ENCODE peak calls at places on chromosomes 7 and 10, in seven cellular contexts. O is transverse colon, D is esophagus squamous epithelium, K is GM06990, I is cardiac fibroblast, X is upper lobe of right lung, Z is Calu3. Y is an unnamed sample.

GRCh38 chr10:128898916-128899195 is 568.2 kb upstream of the MGMT start:
- DNase-seq in O (no peak), K (no peak), I (no peak), Z (no peak), X (no peak), D (no peak), Y (no peak)

GRCh38 chr10:118768041-118768933 is 13.5 kb upstream of the CACUL1 start:
- DNase-seq in D (no peak), Z (no peak), I (no peak), X (no peak), O (no peak), K (no peak), Y (no peak)

GRCh38 chr10:13272164-13272571 is 27.7 kb downstream of the PHYH start:
- DNase-seq in D (no peak), X (no peak), I (peak), K (no peak), O (peak), Z (no peak), Y (no peak)

GRCh38 chr10:29254123-29255046 is 34.5 kb upstream of the LYZL1 start:
- DNase-seq in O (no peak), D (no peak), X (no peak), K (peak), Z (no peak), I (no peak), Y (no peak)

GRCh38 chr7:47600199-47601118 is 18.5 kb upstream of the TNS3 start:
- DNase-seq in K (no peak), X (no peak), I (peak), Z (peak), O (no peak), D (no peak), Y (no peak)

GRCh38 chr7:138980575-138981285 is 459 bp downstream of the KIAA1549 start:
- DNase-seq in X (no peak), K (no peak), O (no peak), Z (no peak), I (peak), D (no peak), Y (peak)

GRCh38 chr10:124025638-124026336 is 67.6 kb downstream of the CHST15 start:
- DNase-seq in O (no peak), X (no peak), I (peak), D (no peak), K (no peak), Z (no peak), Y (no peak)

GRCh38 chr10:34599401-34599800 is 215.7 kb downstream of the PARD3 start:
- DNase-seq in X (no peak), I (no peak), K (no peak), Z (no peak), O (no peak), D (no peak), Y (no peak)

GRCh38 chr10:132571565-132572544 is 34.3 kb downstream of the INPP5A start:
- DNase-seq in K (peak), O (peak), I (peak), X (no peak), Z (peak), D (no peak), Y (no peak)

GRCh38 chr10:115830260-115830970 is 442.6 kb downstream of the GFRA1 start:
- DNase-seq in I (peak), O (no peak), K (no peak), Z (no peak), X (no peak), D (no peak), Y (no peak)

GRCh38 chr7:2924866-2925840 is 81.0 kb upstream of the GNA12 start:
- DNase-seq in O (no peak), Z (no peak), D (no peak), I (no peak), K (no peak), X (peak), Y (no peak)

GRCh38 chr7:25297231-25297630 is 68.9 kb upstream of the NPVF start:
- DNase-seq in O (no peak), Z (no peak), K (no peak), I (no peak), D (no peak), X (no peak), Y (no peak)

GRCh38 chr10:5659702-5660528 is 6.5 kb downstream of the ASB13 start:
- DNase-seq in Z (peak), O (peak), X (peak), K (no peak), D (peak), I (peak), Y (peak)

GRCh38 chr7:1952781-1953180 is 280.0 kb downstream of the MAD1L1 start:
- DNase-seq in I (no peak), K (no peak), X (no peak), D (no peak), O (no peak), Z (no peak), Y (no peak)

GRCh38 chr7:149773446-149774236 is at the start of gene ZNF467:
- DNase-seq in Z (no peak), I (no peak), X (peak), D (no peak), O (peak), K (no peak), Y (peak)

GRCh38 chr10:4581929-4582328 is 244.1 kb upstream of the AKR1E2 start:
- DNase-seq in K (no peak), O (no peak), X (no peak), D (no peak), I (no peak), Z (no peak), Y (no peak)

GRCh38 chr7:67375427-67375826 is 378.8 kb downstream of the TYW1 start:
- DNase-seq in O (no peak), X (no peak), D (no peak), K (no peak), Z (no peak), I (no peak), Y (no peak)

GRCh38 chr7:67371429-67372305 is 375.0 kb downstream of the TYW1 start:
- DNase-seq in K (peak), I (peak), D (no peak), Z (peak), O (peak), X (peak), Y (peak)
- TF ChIP-seq CTCF in K (peak), I (peak), D (peak), Z (peak), O (peak), X (peak), Y (peak)

GRCh38 chr10:42975558-42976352 is 101.1 kb upstream of the RET start:
- DNase-seq in X (no peak), K (no peak), Z (no peak), O (no peak), D (no peak), I (no peak), Y (no peak)
- TF ChIP-seq CTCF in X (no peak), K (no peak), Z (no peak), O (no peak), D (no peak), I (no peak), Y (no peak)

GRCh38 chr7:5631185-5631584 is 150.3 kb downstream of the RNF216 start:
- DNase-seq in D (no peak), O (no peak), Z (no peak), K (no peak), I (no peak), X (no peak), Y (no peak)
- TF ChIP-seq CTCF in D (no peak), O (no peak), Z (no peak), K (no peak), I (no peak), X (no peak), Y (no peak)

DNA sequence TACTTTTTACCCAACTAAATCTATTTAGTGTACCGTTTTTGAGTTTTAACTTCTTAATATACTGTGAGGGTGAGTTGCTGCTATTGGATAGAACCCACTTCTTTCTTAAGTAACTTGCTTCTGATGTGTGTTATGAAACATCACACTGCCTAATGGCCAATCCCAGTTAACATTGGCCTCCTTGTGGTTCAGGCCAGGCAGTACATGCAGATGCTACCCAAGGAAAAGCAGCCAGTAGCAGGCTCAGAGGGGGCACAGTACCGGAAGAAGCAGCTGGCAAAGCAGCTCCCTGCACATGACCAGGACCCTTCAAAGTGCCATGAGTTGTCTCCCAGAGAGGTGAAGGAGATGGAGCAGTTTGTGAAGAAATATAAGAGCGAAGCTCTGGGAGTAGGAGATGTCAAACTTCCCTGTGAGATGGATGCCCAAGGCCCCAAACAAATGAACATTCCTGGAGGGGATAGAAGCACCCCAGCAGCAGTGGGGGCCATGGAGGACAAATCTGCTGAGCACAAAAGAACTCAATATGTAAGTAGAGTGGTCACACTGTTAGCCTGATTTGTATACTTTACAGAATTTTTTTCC is 39.7 kb downstream of the TES start:
- DNase-seq in O (no peak), I (peak), X (no peak), K (no peak), D (no peak), Z (peak), Y (no peak)
- TF ChIP-seq CTCF in O (peak), I (peak), X (peak), K (peak), D (peak), Z (peak), Y (peak)

GRCh38 chr7:110897538-110897937 is 193.4 kb upstream of the LRRN3 start:
- DNase-seq in K (no peak), I (no peak), O (no peak), D (no peak), Z (no peak), X (no peak), Y (no peak)

GRCh38 chr7:110891197-110891596 is 199.7 kb upstream of the LRRN3 start:
- DNase-seq in D (no peak), K (no peak), Z (no peak), X (no peak), O (no peak), I (no peak), Y (no peak)

GRCh38 chr7:110898516-110898915 is 192.4 kb upstream of the LRRN3 start:
- DNase-seq in I (no peak), Z (no peak), D (no peak), K (no peak), X (no peak), O (no peak), Y (no peak)

GRCh38 chr7:110889363-110889762 is 201.6 kb upstream of the LRRN3 start:
- DNase-seq in K (no peak), Z (no peak), I (no peak), D (no peak), X (no peak), O (no peak), Y (no peak)

DNA sequence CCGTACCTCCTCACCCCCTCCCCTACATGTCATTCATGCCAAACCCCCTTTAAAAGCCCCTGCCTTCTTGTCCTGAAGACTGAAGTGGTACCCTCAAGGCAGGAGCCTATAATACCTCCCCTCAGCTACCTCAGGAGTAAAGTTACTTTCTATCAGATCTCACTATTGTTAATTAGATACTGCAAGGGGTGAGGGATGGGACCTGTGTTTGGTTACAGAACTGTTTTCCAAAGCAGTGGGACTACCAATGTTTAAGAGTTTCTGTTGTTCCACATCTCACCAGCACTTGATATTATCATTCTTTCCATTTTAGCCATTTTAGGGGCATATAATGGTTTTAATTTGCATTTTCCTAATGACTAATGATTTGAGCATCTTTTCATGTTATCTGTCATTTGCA is 196.8 kb upstream of the LRRN3 start:
- DNase-seq in O (no peak), X (no peak), K (no peak), Z (no peak), I (no peak), D (no peak), Y (no peak)
- TF ChIP-seq CTCF in O (no peak), X (no peak), K (no peak), Z (no peak), I (no peak), D (no peak), Y (no peak)

GRCh38 chr10:50512743-50513416 is 110.9 kb downstream of the SGMS1 start:
- DNase-seq in D (no peak), I (no peak), X (no peak), Z (no peak), K (peak), O (peak), Y (no peak)

GRCh38 chr10:50511512-50512213 is 112.1 kb downstream of the SGMS1 start:
- DNase-seq in I (no peak), O (no peak), D (no peak), K (peak), X (no peak), Z (peak), Y (no peak)

GRCh38 chr10:50510517-50511473 is 113.0 kb downstream of the SGMS1 start:
- DNase-seq in X (no peak), K (no peak), I (no peak), D (no peak), O (no peak), Z (no peak), Y (no peak)

GRCh38 chr10:50513956-50514355 is 109.8 kb downstream of the SGMS1 start:
- DNase-seq in D (no peak), Z (no peak), I (no peak), X (no peak), O (no peak), K (no peak), Y (no peak)

DNA sequence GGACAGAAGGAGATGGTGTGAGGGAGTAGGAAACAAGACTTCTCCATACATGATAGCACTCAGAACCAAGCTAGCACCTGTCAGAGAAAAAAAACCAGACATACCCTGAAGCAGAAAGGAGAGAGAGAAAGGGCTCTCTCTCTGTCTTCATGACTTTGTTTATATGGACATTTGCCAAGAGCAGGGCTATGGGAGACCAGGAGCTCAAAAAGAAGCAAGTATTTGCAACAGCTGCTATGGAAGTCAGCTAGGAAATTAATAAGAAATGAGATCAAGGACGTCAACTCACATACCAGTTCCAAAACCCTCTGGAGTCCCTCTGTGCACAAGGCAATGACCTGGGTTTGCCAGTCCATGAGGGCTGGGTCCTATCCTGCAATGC is 111.6 kb downstream of the SGMS1 start:
- DNase-seq in X (no peak), O (no peak), K (no peak), I (no peak), D (no peak), Z (no peak), Y (no peak)
- TF ChIP-seq CTCF in X (no peak), O (no peak), K (no peak), I (no peak), D (no peak), Z (no peak), Y (no peak)

DNA sequence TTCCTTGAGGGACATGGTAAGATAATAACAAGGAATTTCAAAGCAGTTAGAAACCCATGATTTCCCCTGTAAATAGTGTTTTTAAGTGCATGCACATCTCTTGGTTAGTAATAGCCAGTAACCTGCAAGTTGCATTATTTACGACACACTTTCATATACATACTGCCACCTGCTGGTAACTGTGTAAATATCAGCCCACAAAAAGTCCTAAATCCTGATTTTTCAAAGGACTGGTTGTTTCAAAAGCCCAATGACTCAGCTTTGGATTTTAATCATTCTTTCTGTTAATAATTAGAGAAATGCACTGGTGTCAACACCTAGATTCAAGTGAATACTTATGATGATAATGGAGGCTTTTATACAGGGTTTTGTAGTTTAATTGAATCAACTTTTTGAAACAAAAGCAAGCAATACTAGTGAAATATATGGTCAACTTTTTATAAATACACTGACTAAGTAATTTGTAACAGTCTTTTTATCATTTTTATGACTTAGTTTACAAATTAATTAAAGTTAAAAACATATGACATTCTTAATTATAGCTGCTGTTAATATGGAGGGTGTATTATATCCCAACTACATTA is 367.5 kb upstream of the SEMA3D start:
- DNase-seq in D (no peak), Z (peak), X (no peak), O (no peak), I (peak), K (peak), Y (no peak)
- TF ChIP-seq CTCF in D (peak), Z (no peak), X (peak), O (peak), I (peak), K (peak), Y (peak)

Y was measured in type B pancreatic cell.